ENCODE peak calls at places on chromosomes 2 and 18, in six cellular contexts. B is pancreas; L is mesendoderm; Q is CD8-positive, alpha-beta memory T cell; A is heart left ventricle; Z is aorta. O is an unnamed sample.

GRCh38 chr2:9594361-9595063 is 36.3 kb downstream of the YWHAQ start:
- DNase-seq in B (no peak), L (peak), Q (no peak), A (no peak), Z (no peak), O (no peak)

GRCh38 chr18:12737243-12737902 is 34.5 kb downstream of the PSMG2 start:
- DNase-seq in B (no peak), L (no peak), Q (no peak), A (no peak), Z (no peak), O (no peak)

GRCh38 chr2:233449071-233449901 is 95.0 kb downstream of the DGKD start:
- DNase-seq in B (peak), L (peak), Q (peak), A (no peak), Z (no peak), O (no peak)

GRCh38 chr2:143907801-143908200 is 612.1 kb downstream of the ZEB2 start:
- DNase-seq in B (no peak), L (no peak), Q (no peak), A (no peak), Z (no peak), O (no peak)

GRCh38 chr18:36185901-36186460 is 1.3 kb upstream of the MOCOS start:
- DNase-seq in B (no peak), L (no peak), Q (no peak), A (no peak), Z (no peak), O (no peak)

GRCh38 chr2:217902281-217903141 is 100.3 kb downstream of the TNS1 start:
- DNase-seq in B (no peak), L (peak), Q (no peak), A (peak), Z (peak), O (no peak)

GRCh38 chr2:17583646-17584045 is 43.1 kb downstream of the VSNL1 start:
- DNase-seq in B (no peak), L (no peak), Q (no peak), A (no peak), Z (no peak), O (no peak)

GRCh38 chr18:26376106-26376505 is 149.9 kb downstream of the TAF4B start:
- DNase-seq in B (no peak), L (no peak), Q (no peak), A (no peak), Z (no peak), O (no peak)

GRCh38 chr2:102660070-102660469 is 40.7 kb downstream of the SLC9A2 start:
- DNase-seq in B (no peak), L (no peak), Q (no peak), A (peak), Z (no peak), O (no peak)

GRCh38 chr18:47418746-47419145 is 167.3 kb upstream of the SKOR2 start:
- DNase-seq in B (no peak), L (peak), Q (no peak), A (no peak), Z (no peak), O (no peak)

GRCh38 chr2:145012214-145012670 is 492.3 kb upstream of the ZEB2 start:
- DNase-seq in B (no peak), L (no peak), Q (no peak), A (peak), Z (no peak), O (no peak)

GRCh38 chr2:136206613-136207012 is 88.7 kb upstream of the CXCR4 start:
- DNase-seq in B (no peak), L (no peak), Q (no peak), A (no peak), Z (no peak), O (no peak)

GRCh38 chr2:147525724-147526489 is 318.9 kb upstream of the ACVR2A start:
- DNase-seq in B (no peak), L (no peak), Q (no peak), A (no peak), Z (no peak), O (no peak)

GRCh38 chr2:51662187-51662586 is 630.3 kb upstream of the NRXN1 start:
- DNase-seq in B (no peak), L (peak), Q (no peak), A (no peak), Z (no peak), O (no peak)

GRCh38 chr2:237485844-237486243 is 1.2 kb upstream of the MLPH start:
- DNase-seq in B (no peak), L (no peak), Q (no peak), A (no peak), Z (no peak), O (no peak)
- H3K27ac ChIP-seq in B (no peak), L (no peak), Q (no peak), A (no peak), Z (no peak), O (peak)

DNA sequence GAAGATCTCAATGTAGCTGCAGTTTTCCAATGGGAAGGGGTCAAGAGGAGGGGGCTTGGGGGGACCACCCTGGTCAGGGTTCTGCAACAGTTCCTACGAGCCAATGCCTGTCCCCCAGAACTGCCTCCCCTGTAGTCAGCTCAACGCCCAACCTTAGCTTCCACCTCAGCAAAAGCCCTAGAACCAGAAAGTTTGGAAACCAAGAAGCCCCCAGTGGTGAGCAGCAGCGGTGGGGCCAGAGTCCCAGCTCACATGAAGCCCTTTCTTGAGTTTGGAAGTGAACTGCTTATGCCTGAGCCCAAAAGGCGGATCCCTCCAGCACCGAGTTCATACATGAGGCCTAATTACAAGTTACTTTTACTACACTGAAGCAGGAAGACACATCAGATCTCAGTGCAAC is 162.4 kb downstream of the HDAC4 start:
- DNase-seq in B (no peak), L (no peak), Q (no peak), A (peak), Z (no peak), O (no peak)
- H3K27ac ChIP-seq in B (no peak), L (no peak), Q (no peak), A (no peak), Z (no peak), O (no peak)

GRCh38 chr2:181384923-181385322 is 72.3 kb upstream of the ITGA4 start:
- DNase-seq in B (no peak), L (no peak), Q (no peak), A (no peak), Z (no peak), O (no peak)
- H3K27ac ChIP-seq in B (no peak), L (no peak), Q (no peak), A (no peak), Z (no peak), O (no peak)

GRCh38 chr2:84686783-84687442 is 170.6 kb downstream of the DNAH6 start:
- DNase-seq in B (no peak), L (no peak), Q (no peak), A (no peak), Z (no peak), O (no peak)

DNA sequence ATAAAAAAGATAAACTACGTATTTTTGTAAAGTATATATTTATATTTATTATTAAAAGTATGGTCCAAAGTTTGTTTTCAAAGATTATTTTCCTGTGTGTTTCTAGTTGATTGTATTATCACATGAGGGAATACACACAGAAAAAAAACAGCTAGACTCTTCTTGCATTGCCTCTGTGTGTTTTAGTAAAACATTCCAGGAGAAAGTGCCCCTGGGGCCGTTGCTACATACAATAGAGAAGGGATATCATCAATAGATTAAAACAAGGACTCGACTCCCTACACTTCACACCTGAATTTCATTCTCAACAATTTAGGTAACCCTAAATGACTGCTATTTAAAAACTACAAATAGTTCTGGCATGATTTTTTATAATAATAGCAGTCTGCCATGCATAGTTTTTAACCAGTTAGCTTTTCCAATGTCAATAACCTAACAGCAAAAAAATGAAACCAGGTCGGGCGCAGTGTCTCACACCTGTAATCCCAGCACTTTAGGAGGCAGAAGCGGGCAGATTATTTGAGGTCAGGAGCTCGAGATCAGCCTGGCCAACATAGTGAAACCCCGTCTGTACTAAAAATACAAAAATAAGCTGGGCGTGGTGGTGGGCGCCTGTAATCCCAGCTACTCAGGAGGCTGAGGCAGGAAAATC is 171.3 kb downstream of the DNAH6 start:
- DNase-seq in B (no peak), L (peak), Q (no peak), A (no peak), Z (no peak), O (no peak)
- H3K27ac ChIP-seq in B (no peak), L (no peak), Q (no peak), A (no peak), Z (no peak), O (no peak)

O was measured in breast epithelium.